ENCODE peak calls at places on chromosomes 5 and 9, in eight cellular contexts. A is tibial artery, Z is heart right ventricle, Y is colonic mucosa, U is mesenchymal stem cell, O is tibial nerve, G is HCT116, B is upper lobe of right lung. E is an unnamed sample.
A peak's percentile ranks its signal among the peaks of the same experiment; 100 is the strongest.

GRCh38 chr9:106432631-106433030 is 430.3 kb upstream of the ZNF462 start:
- DNase-seq in A (no peak), U (no peak), G (no peak), B (no peak), O (no peak), Y (no peak), Z (no peak), E (no peak)

GRCh38 chr9:128160603-128160987 is 530 bp downstream of the BBLN start:
- DNase-seq in Y (no peak), B (no peak), Z (no peak), U (peak; percentile 24), A (no peak), O (no peak), G (no peak), E (no peak)

GRCh38 chr5:7146886-7147285 is 249.1 kb upstream of the ADCY2 start:
- DNase-seq in G (no peak), B (no peak), Y (peak; percentile 48), Z (no peak), U (no peak), A (no peak), O (no peak), E (peak; percentile 13)

GRCh38 chr5:50623666-50624065 is 42.8 kb upstream of the PARP8 start:
- DNase-seq in O (no peak), Y (no peak), B (no peak), G (no peak), U (no peak), Z (no peak), A (no peak), E (no peak)

GRCh38 chr9:109499061-109499630 is 1.0 kb upstream of the PTPN3 start:
- DNase-seq in G (no peak), Z (no peak), O (no peak), B (no peak), U (no peak), Y (no peak), A (no peak), E (no peak)

GRCh38 chr5:121949885-121950284 is 11.9 kb upstream of the SRFBP1 start:
- DNase-seq in A (no peak), Y (peak; percentile 41), G (peak; percentile 29), U (peak; percentile 70), O (no peak), Z (peak; percentile 16), B (no peak), E (no peak)

GRCh38 chr5:78003914-78004313 is 227.8 kb upstream of the TBCA start:
- DNase-seq in U (peak; percentile 57), A (no peak), B (no peak), Y (no peak), G (no peak), O (no peak), Z (no peak), E (no peak)

GRCh38 chr5:173884402-173885053 is 3.6 kb upstream of the CPEB4 start:
- DNase-seq in B (no peak), A (no peak), U (no peak), G (no peak), Y (peak; percentile 78), Z (no peak), O (no peak), E (no peak)

GRCh38 chr9:131475956-131476776 is 26.6 kb upstream of the POMT1 start:
- DNase-seq in G (no peak), B (peak; percentile 60), Y (no peak), Z (no peak), A (peak; percentile 60), O (no peak), U (no peak), E (no peak)

GRCh38 chr9:78973906-78974305 is 597.9 kb upstream of the TLE4 start:
- DNase-seq in Z (no peak), B (no peak), U (peak; percentile 6), A (no peak), G (no peak), Y (no peak), O (no peak), E (no peak)

GRCh38 chr5:166942948-166943347 is 1348.5 kb upstream of the WWC1 start:
- DNase-seq in B (no peak), O (no peak), A (no peak), G (no peak), Y (no peak), U (no peak), Z (no peak), E (no peak)

GRCh38 chr9:18743976-18744375 is 270.0 kb downstream of the ADAMTSL1 start:
- DNase-seq in Z (no peak), O (no peak), Y (no peak), B (no peak), U (peak; percentile 28), A (no peak), G (no peak), E (no peak)

GRCh38 chr9:18743421-18743820 is 269.5 kb downstream of the ADAMTSL1 start:
- DNase-seq in O (no peak), Y (no peak), G (no peak), U (no peak), B (no peak), Z (no peak), A (no peak), E (no peak)

GRCh38 chr9:18741331-18741730 is 267.4 kb downstream of the ADAMTSL1 start:
- DNase-seq in O (no peak), A (no peak), G (no peak), U (no peak), B (no peak), Y (no peak), Z (no peak), E (no peak)

GRCh38 chr9:18739641-18740318 is 265.8 kb downstream of the ADAMTSL1 start:
- DNase-seq in O (no peak), B (no peak), U (no peak), Y (no peak), G (no peak), Z (no peak), A (no peak), E (no peak)

GRCh38 chr9:18741880-18742279 is 267.9 kb downstream of the ADAMTSL1 start:
- DNase-seq in U (no peak), O (no peak), G (no peak), Y (no peak), Z (no peak), A (no peak), B (no peak), E (no peak)
- H3K27ac ChIP-seq in U (no peak overlapping the region), O (no peak overlapping the region), G (no peak overlapping the region), Y (no peak overlapping the region), Z (no peak overlapping the region), A (no peak overlapping the region), B (no peak overlapping the region), E (no peak overlapping the region)

DNA sequence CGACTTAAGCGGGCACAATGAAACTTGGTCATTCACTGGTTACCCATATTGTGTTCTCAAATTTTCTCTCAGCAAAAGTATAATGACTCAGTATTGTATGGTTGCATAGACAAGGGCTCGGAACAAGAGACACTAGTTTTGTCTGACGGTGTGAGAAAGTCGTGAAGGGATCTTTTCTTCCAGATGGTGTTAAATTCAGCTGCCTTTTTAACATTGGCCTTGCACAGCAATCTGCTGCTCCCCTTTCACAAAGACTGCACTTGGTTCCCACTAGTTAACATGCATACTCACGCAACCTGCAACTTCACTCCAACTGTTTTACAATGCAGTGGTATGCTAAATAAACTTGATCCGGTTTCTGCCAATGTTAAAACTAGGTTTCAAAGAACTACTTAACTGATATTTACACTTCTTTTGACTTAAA is 219.2 kb downstream of the MEF2C start:
- DNase-seq in U (no peak), Y (no peak), A (no peak), B (no peak), G (no peak), Z (no peak), O (no peak), E (no peak)
- H3K4me1 ChIP-seq in U (peaks cover 17% of the 10 kb centered on the region), Y (peaks cover 10% of the 10 kb centered on the region), A (peaks cover 23% of the 10 kb centered on the region), B (peaks cover 24% of the 10 kb centered on the region), G (no peaks in the 10 kb centered on the region), Z (peaks cover 27% of the 10 kb centered on the region), O (peaks cover 15% of the 10 kb centered on the region), E (peaks cover 14% of the 10 kb centered on the region)

GRCh38 chr5:148842161-148842560 is 15.8 kb downstream of the ADRB2 start:
- DNase-seq in Z (no peak), Y (no peak), U (no peak), O (no peak), G (no peak), A (no peak), B (no peak), E (no peak)

GRCh38 chr5:148840531-148840930 is 14.1 kb downstream of the ADRB2 start:
- DNase-seq in Y (no peak), A (no peak), B (no peak), Z (no peak), U (no peak), O (no peak), G (no peak), E (no peak)

GRCh38 chr5:148838357-148838756 is 11.9 kb downstream of the ADRB2 start:
- DNase-seq in U (no peak), B (no peak), A (no peak), O (no peak), Z (no peak), Y (no peak), G (no peak), E (no peak)

GRCh38 chr5:148841519-148841918 is 15.1 kb downstream of the ADRB2 start:
- DNase-seq in O (no peak), U (no peak), B (no peak), A (no peak), Y (no peak), G (no peak), Z (no peak), E (no peak)

DNA sequence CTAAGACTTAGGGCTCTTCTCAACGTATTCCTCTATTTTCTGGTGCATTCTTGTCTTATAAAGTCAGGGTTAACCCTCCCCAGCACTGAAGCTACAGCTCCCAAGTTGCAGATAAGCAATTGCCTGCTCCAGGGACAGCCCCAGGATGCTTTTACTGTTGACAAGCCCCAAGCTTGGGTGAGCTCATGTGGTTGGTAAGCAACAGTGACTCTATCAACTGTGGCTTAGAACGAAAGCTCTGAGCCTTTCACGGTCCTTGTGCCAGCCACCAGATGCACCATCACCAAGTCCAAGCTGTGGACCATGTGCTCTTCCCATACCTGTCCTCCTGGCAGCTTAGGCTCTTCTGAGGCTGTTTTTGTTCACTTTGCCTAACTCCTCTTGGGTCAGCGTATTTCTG is 13.5 kb downstream of the ADRB2 start:
- DNase-seq in O (no peak), Z (no peak), A (no peak), Y (no peak), B (no peak), G (no peak), U (no peak), E (no peak)
- H3K27ac ChIP-seq in O (no peak overlapping the region), Z (no peak overlapping the region), A (no peak overlapping the region), Y (no peak overlapping the region), B (no peak overlapping the region), G (no peak overlapping the region), U (no peak overlapping the region), E (no peak overlapping the region)

DNA sequence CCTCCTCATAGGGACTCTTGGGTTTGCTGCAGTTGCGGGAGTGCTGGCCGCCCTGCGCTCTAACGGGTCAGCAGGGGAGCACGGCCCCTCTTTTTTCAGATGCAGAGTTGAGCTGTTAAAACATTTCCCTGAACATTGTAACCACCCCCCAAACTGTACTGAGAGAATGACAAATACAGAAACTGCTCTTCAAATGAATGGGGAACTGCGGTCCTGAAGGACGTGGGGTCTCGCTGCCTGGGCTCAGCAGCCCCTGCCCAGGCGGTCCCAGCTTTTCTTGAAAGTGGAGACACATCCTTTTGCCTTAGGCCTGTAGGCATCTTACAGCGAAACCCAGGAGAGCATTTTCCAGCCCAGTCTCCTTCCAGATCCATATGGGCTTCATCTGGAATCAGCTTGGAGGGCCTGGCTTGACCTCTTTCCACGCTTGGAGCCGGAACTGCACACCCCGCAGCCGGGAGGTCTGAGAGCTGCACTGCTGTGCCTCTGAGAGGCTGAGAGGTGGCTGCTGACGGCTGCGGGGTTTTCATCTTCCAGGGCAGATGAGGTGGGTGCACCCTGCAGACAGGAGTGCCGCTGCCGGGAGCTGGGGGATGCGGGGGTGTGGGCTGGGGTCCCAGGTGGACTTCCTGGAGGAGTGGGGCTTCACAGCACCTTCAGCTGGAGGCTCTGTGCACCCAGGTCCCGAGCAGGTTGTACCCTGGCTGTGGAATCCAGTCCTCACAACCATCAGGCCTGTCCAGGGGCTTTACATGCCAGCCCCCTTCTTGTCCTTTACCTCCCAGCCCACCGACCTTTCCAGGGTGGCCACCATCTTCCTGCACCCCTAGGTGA is 1.2 kb upstream of the AGPAT2 start:
- DNase-seq in B (peak; percentile 67), G (no peak), O (no peak), Y (no peak), Z (no peak), U (no peak), A (no peak), E (no peak)
- H3K4me1 ChIP-seq in B (peaks cover 41% of the 10 kb centered on the region), G (peaks cover 43% of the 10 kb centered on the region), O (peaks cover 21% of the 10 kb centered on the region), Y (peaks cover 29% of the 10 kb centered on the region), Z (peaks cover 82% of the 10 kb centered on the region), U (peaks cover 32% of the 10 kb centered on the region), A (peaks cover 48% of the 10 kb centered on the region), E (peaks cover 12% of the 10 kb centered on the region)